ENCODE peak calls at places on chromosomes 16 and 17, in four cellular contexts. One of them, this sample, is unnamed.

GRCh38 chr17:82080789-82081464 is 15.3 kb upstream of the DUS1L start:
- DNase-seq in upper lobe of right lung: no peak
- DNase-seq in tibial artery: no peak
- DNase-seq in fibroblast of lung: no peak
- DNase-seq in this sample: no peak

GRCh38 chr16:75326333-75326732 is 74.9 kb upstream of the BCAR1 start:
- DNase-seq in upper lobe of right lung: no peak
- DNase-seq in tibial artery: no peak
- DNase-seq in fibroblast of lung: no peak
- DNase-seq in this sample: no peak

GRCh38 chr16:22678311-22678710 is 135.7 kb upstream of the HS3ST2 start:
- DNase-seq in upper lobe of right lung: no peak
- DNase-seq in tibial artery: no peak
- DNase-seq in fibroblast of lung: no peak
- DNase-seq in this sample: no peak

GRCh38 chr17:2455956-2456355 is 55.1 kb upstream of the MNT start:
- DNase-seq in upper lobe of right lung: no peak
- DNase-seq in tibial artery: no peak
- DNase-seq in fibroblast of lung: no peak
- DNase-seq in this sample: no peak

GRCh38 chr17:67435122-67435521 is 58.0 kb downstream of the PITPNC1 start:
- DNase-seq in upper lobe of right lung: no peak
- DNase-seq in tibial artery: no peak
- DNase-seq in fibroblast of lung: no peak
- DNase-seq in this sample: no peak

GRCh38 chr17:63358956-63359355 is 87.2 kb downstream of the CYB561 start:
- DNase-seq in upper lobe of right lung: no peak
- DNase-seq in tibial artery: no peak
- DNase-seq in fibroblast of lung: no peak
- DNase-seq in this sample: no peak

GRCh38 chr17:14198013-14198412 is 38.6 kb downstream of the CDRT15 start:
- DNase-seq in upper lobe of right lung: peak; percentile 82
- DNase-seq in tibial artery: no peak
- DNase-seq in fibroblast of lung: no peak
- DNase-seq in this sample: no peak

GRCh38 chr17:17810374-17811248 is 26.2 kb downstream of the SREBF1 start:
- DNase-seq in upper lobe of right lung: peak; percentile 67
- DNase-seq in tibial artery: no peak
- DNase-seq in fibroblast of lung: peak; percentile 52
- DNase-seq in this sample: no peak

DNA sequence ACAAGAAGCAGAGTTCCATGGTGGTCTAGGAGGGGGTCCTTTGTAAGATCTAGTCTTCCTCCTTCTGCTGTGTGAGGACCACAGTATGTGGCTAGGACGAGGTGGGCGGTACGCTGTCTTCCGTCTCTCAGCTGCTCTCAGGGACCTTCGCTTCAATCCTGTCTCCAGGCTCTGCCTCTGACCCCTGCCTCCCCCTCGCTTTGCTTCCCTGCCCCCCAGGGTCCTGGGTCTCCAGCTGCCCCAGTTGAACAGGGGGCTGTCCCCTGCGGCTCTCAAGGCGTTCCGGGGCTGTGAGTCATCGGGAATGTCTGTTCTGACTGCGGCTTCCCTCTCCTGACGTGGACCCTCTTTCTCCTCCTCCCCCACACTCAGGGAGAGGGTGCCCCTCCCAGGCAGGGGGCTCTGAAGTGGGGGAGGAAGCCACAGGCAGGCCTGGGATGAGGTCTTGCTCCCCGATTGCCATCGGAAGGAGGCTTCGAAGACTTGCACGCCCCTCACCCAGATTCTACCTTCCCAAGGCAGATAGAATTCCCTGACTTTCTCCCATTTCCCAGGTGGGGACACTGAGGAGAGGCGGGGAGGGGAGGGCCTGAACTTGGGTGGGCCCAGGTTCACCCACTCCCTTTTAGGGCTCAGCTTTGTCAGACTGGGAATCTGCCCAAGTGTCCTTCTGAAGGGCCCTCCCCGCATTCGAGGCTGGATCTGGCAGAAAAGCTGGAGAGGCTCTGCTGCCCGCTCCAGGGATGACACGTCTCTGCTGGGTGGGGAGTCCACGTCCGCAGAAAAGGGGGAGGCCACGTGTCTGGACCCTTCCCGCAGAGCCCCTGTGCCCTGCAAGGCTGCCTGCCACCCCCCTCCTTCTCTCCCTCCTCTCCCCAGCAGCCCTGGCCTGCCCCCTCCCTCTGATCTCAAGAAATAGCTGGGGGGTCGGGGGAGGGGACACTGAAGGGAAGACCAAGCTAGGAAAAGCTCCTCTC is 9.1 kb upstream of the COL1A1 start:
- DNase-seq in upper lobe of right lung: no peak
- DNase-seq in tibial artery: peak; percentile 87
- DNase-seq in fibroblast of lung: peak; percentile 98
- DNase-seq in this sample: peak; percentile 81
- H3K4me3 ChIP-seq in upper lobe of right lung: no peak overlapping the region
- H3K4me3 ChIP-seq in tibial artery: no peak overlapping the region
- H3K4me3 ChIP-seq in fibroblast of lung: peak overlapping the region; percentile 52
- H3K4me3 ChIP-seq in this sample: no peak overlapping the region

GRCh38 chr17:49575524-49576120 is at the start of gene NXPH3:
- DNase-seq in upper lobe of right lung: peak; percentile 87
- DNase-seq in tibial artery: peak; percentile 91
- DNase-seq in fibroblast of lung: peak; percentile 27
- DNase-seq in this sample: peak; percentile 67
- TF ChIP-seq CTCF in upper lobe of right lung: peak; percentile 30
- TF ChIP-seq CTCF in tibial artery: peak; percentile 96
- TF ChIP-seq CTCF in fibroblast of lung: peak; percentile 9
- TF ChIP-seq CTCF in this sample: peak; percentile 65

GRCh38 chr16:24686678-24687077 is 42.8 kb upstream of the TNRC6A start:
- DNase-seq in upper lobe of right lung: no peak
- DNase-seq in tibial artery: no peak
- DNase-seq in fibroblast of lung: no peak
- DNase-seq in this sample: no peak

GRCh38 chr16:24688359-24688758 is 41.1 kb upstream of the TNRC6A start:
- DNase-seq in upper lobe of right lung: no peak
- DNase-seq in tibial artery: no peak
- DNase-seq in fibroblast of lung: no peak
- DNase-seq in this sample: no peak

GRCh38 chr16:24683847-24684493 is 45.5 kb upstream of the TNRC6A start:
- DNase-seq in upper lobe of right lung: no peak
- DNase-seq in tibial artery: no peak
- DNase-seq in fibroblast of lung: no peak
- DNase-seq in this sample: no peak

GRCh38 chr16:24683250-24683649 is 46.2 kb upstream of the TNRC6A start:
- DNase-seq in upper lobe of right lung: no peak
- DNase-seq in tibial artery: no peak
- DNase-seq in fibroblast of lung: no peak
- DNase-seq in this sample: no peak

DNA sequence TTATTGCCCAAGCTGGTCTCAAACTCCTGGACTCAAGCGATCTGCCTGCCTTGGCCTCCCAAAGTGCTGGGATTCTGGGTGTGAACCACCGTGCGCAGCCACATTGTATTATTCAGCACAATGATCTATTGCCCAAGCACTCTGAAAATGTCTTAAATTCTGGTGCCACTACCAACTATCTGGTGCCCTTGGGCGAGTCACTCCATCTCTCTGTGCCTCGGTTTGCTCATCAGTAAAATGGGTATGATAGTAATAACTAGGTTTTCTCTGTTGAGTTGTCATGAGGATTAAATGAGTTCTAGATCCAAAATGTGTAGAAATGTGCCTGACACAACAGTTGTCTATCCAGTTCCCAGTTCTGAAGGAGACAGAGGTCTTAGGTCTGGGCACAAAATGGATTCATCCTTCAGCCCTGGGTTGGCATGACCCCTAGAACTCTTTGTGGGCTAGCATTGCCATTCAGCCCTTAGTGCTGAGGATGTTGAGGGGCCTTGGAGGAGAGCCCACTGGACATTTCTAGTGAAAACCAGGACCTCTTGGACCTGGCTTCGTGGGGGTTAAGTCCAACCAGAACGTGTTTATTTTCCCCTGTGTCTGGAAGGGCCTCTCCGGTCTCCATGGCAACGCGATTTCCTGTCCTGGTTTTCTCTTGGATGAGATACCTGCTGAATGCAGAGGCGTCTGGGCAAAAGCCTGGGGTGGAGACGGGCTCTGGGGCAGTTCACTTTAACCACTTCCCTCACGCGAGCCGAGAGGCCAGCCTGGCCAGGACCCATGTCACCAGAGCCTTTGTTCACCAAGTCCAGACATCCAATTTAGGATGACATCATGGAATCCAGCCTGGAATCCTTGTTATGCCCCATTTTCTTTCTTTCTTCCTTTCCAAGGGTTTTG is 43.7 kb upstream of the TNRC6A start:
- DNase-seq in upper lobe of right lung: no peak
- DNase-seq in tibial artery: peak; percentile 81
- DNase-seq in fibroblast of lung: peak; percentile 76
- DNase-seq in this sample: peak; percentile 90
- H3K27ac ChIP-seq in upper lobe of right lung: no peak overlapping the region
- H3K27ac ChIP-seq in tibial artery: peak overlapping the region; percentile 34
- H3K27ac ChIP-seq in fibroblast of lung: peak overlapping the region; percentile 73
- H3K27ac ChIP-seq in this sample: peak overlapping the region; percentile 46

GRCh38 chr16:2028620-2029220 is 2.0 kb downstream of the NHERF2 start:
- DNase-seq in upper lobe of right lung: no peak
- DNase-seq in tibial artery: no peak
- DNase-seq in fibroblast of lung: no peak
- DNase-seq in this sample: no peak

GRCh38 chr16:2029350-2029749 is 2.6 kb downstream of the NHERF2 start:
- DNase-seq in upper lobe of right lung: no peak
- DNase-seq in tibial artery: no peak
- DNase-seq in fibroblast of lung: no peak
- DNase-seq in this sample: no peak

GRCh38 chr16:2028146-2028545 is 1.4 kb downstream of the NHERF2 start:
- DNase-seq in upper lobe of right lung: no peak
- DNase-seq in tibial artery: no peak
- DNase-seq in fibroblast of lung: no peak
- DNase-seq in this sample: no peak

GRCh38 chr16:2031081-2031577 is 4.4 kb downstream of the NHERF2 start:
- DNase-seq in upper lobe of right lung: peak; percentile 71
- DNase-seq in tibial artery: no peak
- DNase-seq in fibroblast of lung: no peak
- DNase-seq in this sample: no peak

DNA sequence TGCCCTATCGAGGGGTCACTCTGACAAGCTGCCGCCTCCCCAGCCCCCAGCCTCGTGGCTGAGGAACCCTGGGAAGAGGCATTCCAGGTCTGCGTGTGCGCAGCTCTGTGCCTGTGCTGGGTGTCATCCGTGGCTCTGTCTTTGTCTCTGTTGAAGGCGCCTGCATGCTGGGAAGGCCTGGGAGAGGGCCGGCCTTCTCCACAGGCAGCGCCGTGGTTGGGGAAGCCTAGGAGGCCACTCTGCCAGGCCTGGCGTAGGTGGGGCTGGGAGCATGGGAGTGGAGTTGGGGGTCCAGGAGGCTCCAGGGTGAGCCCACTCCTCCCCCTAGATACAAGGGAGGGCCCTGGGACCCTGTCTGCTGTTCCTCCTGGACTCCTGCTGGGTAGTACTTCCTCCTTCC is 3.3 kb downstream of the NHERF2 start:
- DNase-seq in upper lobe of right lung: no peak
- DNase-seq in tibial artery: no peak
- DNase-seq in fibroblast of lung: no peak
- DNase-seq in this sample: no peak
- H3K4me3 ChIP-seq in upper lobe of right lung: peak overlapping the region; percentile 72
- H3K4me3 ChIP-seq in tibial artery: no peak overlapping the region
- H3K4me3 ChIP-seq in fibroblast of lung: no peak overlapping the region
- H3K4me3 ChIP-seq in this sample: peak overlapping the region; percentile 74

GRCh38 chr17:31060814-31061550 is 33.8 kb upstream of the NF1 start:
- DNase-seq in upper lobe of right lung: no peak
- DNase-seq in tibial artery: no peak
- DNase-seq in fibroblast of lung: no peak
- DNase-seq in this sample: no peak

GRCh38 chr17:31064707-31065106 is 30.1 kb upstream of the NF1 start:
- DNase-seq in upper lobe of right lung: no peak
- DNase-seq in tibial artery: no peak
- DNase-seq in fibroblast of lung: no peak
- DNase-seq in this sample: no peak

GRCh38 chr17:31058958-31059357 is 35.8 kb upstream of the NF1 start:
- DNase-seq in upper lobe of right lung: no peak
- DNase-seq in tibial artery: no peak
- DNase-seq in fibroblast of lung: no peak
- DNase-seq in this sample: no peak

GRCh38 chr17:31061678-31062077 is 33.1 kb upstream of the NF1 start:
- DNase-seq in upper lobe of right lung: no peak
- DNase-seq in tibial artery: no peak
- DNase-seq in fibroblast of lung: no peak
- DNase-seq in this sample: no peak
- TF ChIP-seq CTCF in upper lobe of right lung: no peak
- TF ChIP-seq CTCF in tibial artery: no peak
- TF ChIP-seq CTCF in fibroblast of lung: no peak
- TF ChIP-seq CTCF in this sample: no peak

DNA sequence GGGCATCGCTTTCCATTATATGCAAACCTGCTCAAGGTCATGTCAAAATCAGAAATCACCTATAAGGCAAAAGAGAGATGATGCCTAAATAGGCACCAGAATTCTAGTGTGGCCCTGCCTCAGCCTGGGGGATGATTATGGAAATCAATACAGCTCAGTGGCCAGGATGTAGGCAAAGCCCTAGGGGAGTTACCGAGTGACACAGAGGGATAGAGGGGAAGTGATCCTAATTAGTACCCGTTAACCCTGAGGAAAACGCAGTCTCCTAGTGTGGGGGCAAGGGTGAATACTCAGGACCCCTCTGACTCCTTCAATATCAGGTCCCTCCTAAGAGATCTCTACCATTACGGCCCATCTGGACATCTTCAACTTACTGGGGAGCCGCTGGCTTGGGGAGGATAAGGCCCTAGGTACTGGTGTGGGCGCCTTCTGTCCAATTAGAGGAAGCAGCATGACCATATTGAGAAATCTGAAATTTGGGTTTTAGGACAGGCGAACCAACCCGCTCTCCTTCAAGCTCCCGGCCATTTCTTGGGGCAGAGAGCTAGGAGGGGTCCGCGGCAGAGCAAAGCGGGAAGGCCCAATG is 725 bp downstream of the NT5C3B start:
- DNase-seq in upper lobe of right lung: no peak
- DNase-seq in tibial artery: peak; percentile 48
- DNase-seq in fibroblast of lung: no peak
- DNase-seq in this sample: no peak
- H3K27ac ChIP-seq in upper lobe of right lung: peak overlapping the region; percentile 80
- H3K27ac ChIP-seq in tibial artery: peak overlapping the region; percentile 89
- H3K27ac ChIP-seq in fibroblast of lung: no peak overlapping the region
- H3K27ac ChIP-seq in this sample: peak overlapping the region; percentile 80

This sample was measured in right atrium auricular region.